ENCODE peak calls at places on chromosomes 13 and 19, in five cellular contexts. Q is ascending aorta; E is Peyer's patch; I is stimulated activated CD8-positive, alpha-beta memory T cell treated with anti-CD3 and anti-CD28 coated beads, Interleukin-7, amount 100 ng/mL, for 1 hour; A is D341Med. X is an unnamed sample.

GRCh38 chr13:104810242-104810641 is 1725.2 kb downstream of the EFNB2 start:
- DNase-seq in A (no peak), I (no peak), E (no peak), Q (no peak), X (no peak)

GRCh38 chr13:101520672-101521071 is 68.2 kb downstream of the ITGBL1 start:
- DNase-seq in Q (no peak), E (no peak), I (no peak), A (no peak), X (no peak)

GRCh38 chr13:33797622-33798021 is 20.3 kb upstream of the RFC3 start:
- DNase-seq in Q (no peak), E (no peak), A (no peak), I (no peak), X (no peak)

GRCh38 chr13:67100723-67101122 is 129.4 kb downstream of the PCDH9 start:
- DNase-seq in E (no peak), A (no peak), Q (no peak), I (no peak), X (no peak)

GRCh38 chr13:44380404-44381165 is 7.0 kb downstream of the SERP2 start:
- DNase-seq in I (no peak), A (no peak), E (no peak), Q (no peak), X (no peak)

GRCh38 chr13:50071399-50071798 is 56.2 kb downstream of the KCNRG start:
- DNase-seq in I (no peak), E (no peak), A (no peak), Q (no peak), X (no peak)

GRCh38 chr19:18789883-18790565 is 1.1 kb downstream of the COMP start:
- DNase-seq in A (peak), E (peak), Q (no peak), I (no peak), X (no peak)

GRCh38 chr13:80979035-80979641 is 638.2 kb upstream of the SPRY2 start:
- DNase-seq in Q (peak), E (no peak), A (peak), I (no peak), X (no peak)

GRCh38 chr19:53004242-53004641 is 9.5 kb upstream of the ERVV-1 start:
- DNase-seq in Q (no peak), A (no peak), I (no peak), E (no peak), X (no peak)

GRCh38 chr13:110126391-110126961 is 180.5 kb downstream of the COL4A1 start:
- DNase-seq in A (no peak), I (no peak), E (no peak), Q (peak), X (no peak)

GRCh38 chr19:46999377-46999776 is 20.3 kb upstream of the NPAS1 start:
- DNase-seq in A (no peak), I (no peak), Q (no peak), E (no peak), X (no peak)

GRCh38 chr19:37936166-37936565 is 29.2 kb downstream of the SIPA1L3 start:
- DNase-seq in I (no peak), E (no peak), Q (no peak), A (no peak), X (no peak)

GRCh38 chr19:2610637-2611482 is 91.6 kb downstream of the GNG7 start:
- DNase-seq in I (peak), A (peak), Q (peak), E (peak), X (peak)

GRCh38 chr19:39212377-39212742 is 8.3 kb upstream of the SYCN start:
- DNase-seq in A (peak), E (peak), I (peak), Q (no peak), X (no peak)

GRCh38 chr13:51818771-51819511 is 15.0 kb upstream of the DHRS12 start:
- DNase-seq in E (no peak), Q (no peak), I (no peak), A (no peak), X (no peak)

GRCh38 chr19:41699968-41700323 is 8.5 kb upstream of the CEACAM5 start:
- DNase-seq in I (no peak), E (no peak), A (no peak), Q (peak), X (no peak)

GRCh38 chr19:38070573-38070972 is 153.4 kb downstream of the DPF1 start:
- DNase-seq in E (no peak), I (no peak), Q (no peak), A (no peak), X (no peak)